ENCODE peak calls at places on chromosomes 12 and 14, in five cellular contexts. One of them, this sample, is unnamed.

GRCh38 chr14:52888839-52889838 is 61.7 kb downstream of the FERMT2 start:
- DNase-seq in kidney: no peak
- DNase-seq in HFFc6: no peak
- DNase-seq in cardiac fibroblast: no peak
- DNase-seq in lung: no peak
- DNase-seq in this sample: no peak

GRCh38 chr14:77562681-77563080 is 53.8 kb downstream of the SPTLC2 start:
- DNase-seq in kidney: no peak
- DNase-seq in HFFc6: peak
- DNase-seq in cardiac fibroblast: peak
- DNase-seq in lung: no peak
- DNase-seq in this sample: no peak

GRCh38 chr12:31226639-31227038 is 99.3 kb downstream of the SINHCAF start:
- DNase-seq in kidney: no peak
- DNase-seq in HFFc6: no peak
- DNase-seq in cardiac fibroblast: no peak
- DNase-seq in lung: no peak
- DNase-seq in this sample: no peak

GRCh38 chr12:52629251-52630103 is 11.1 kb upstream of the KRT73 start:
- DNase-seq in kidney: no peak
- DNase-seq in HFFc6: no peak
- DNase-seq in cardiac fibroblast: no peak
- DNase-seq in lung: no peak
- DNase-seq in this sample: no peak

GRCh38 chr14:89167705-89168104 is 249.3 kb downstream of the FOXN3 start:
- DNase-seq in kidney: no peak
- DNase-seq in HFFc6: no peak
- DNase-seq in cardiac fibroblast: no peak
- DNase-seq in lung: no peak
- DNase-seq in this sample: no peak

GRCh38 chr14:102826161-102826560 is 48.9 kb downstream of the TRAF3 start:
- DNase-seq in kidney: no peak
- DNase-seq in HFFc6: no peak
- DNase-seq in cardiac fibroblast: no peak
- DNase-seq in lung: no peak
- DNase-seq in this sample: no peak

GRCh38 chr14:29310210-29310609 is 543.6 kb downstream of the FOXG1 start:
- DNase-seq in kidney: no peak
- DNase-seq in HFFc6: no peak
- DNase-seq in cardiac fibroblast: no peak
- DNase-seq in lung: no peak
- DNase-seq in this sample: no peak

GRCh38 chr12:79435742-79436141 is 255.0 kb downstream of the PAWR start:
- DNase-seq in kidney: no peak
- DNase-seq in HFFc6: no peak
- DNase-seq in cardiac fibroblast: no peak
- DNase-seq in lung: no peak
- DNase-seq in this sample: no peak

GRCh38 chr12:109725321-109726105 is 11.9 kb downstream of the FAM222A start:
- DNase-seq in kidney: peak
- DNase-seq in HFFc6: no peak
- DNase-seq in cardiac fibroblast: no peak
- DNase-seq in lung: no peak
- DNase-seq in this sample: no peak

GRCh38 chr14:104349950-104350349 is 211.6 kb downstream of the KIF26A start:
- DNase-seq in kidney: no peak
- DNase-seq in HFFc6: no peak
- DNase-seq in cardiac fibroblast: no peak
- DNase-seq in lung: no peak
- DNase-seq in this sample: peak

GRCh38 chr12:34219046-34219770 is 196.9 kb downstream of the ALG10 start:
- DNase-seq in kidney: no peak
- DNase-seq in HFFc6: no peak
- DNase-seq in cardiac fibroblast: peak
- DNase-seq in lung: no peak
- DNase-seq in this sample: no peak

GRCh38 chr12:59149995-59150642 is 229.8 kb upstream of the LRIG3 start:
- DNase-seq in kidney: no peak
- DNase-seq in HFFc6: peak
- DNase-seq in cardiac fibroblast: peak
- DNase-seq in lung: no peak
- DNase-seq in this sample: no peak

GRCh38 chr12:123075591-123076171 is 75.2 kb downstream of the PITPNM2 start:
- DNase-seq in kidney: no peak
- DNase-seq in HFFc6: peak
- DNase-seq in cardiac fibroblast: no peak
- DNase-seq in lung: peak
- DNase-seq in this sample: no peak

GRCh38 chr14:61561657-61562276 is 133.5 kb upstream of the HIF1A start:
- DNase-seq in kidney: peak
- DNase-seq in HFFc6: peak
- DNase-seq in cardiac fibroblast: peak
- DNase-seq in lung: peak
- DNase-seq in this sample: no peak

GRCh38 chr12:93148412-93148811 is 219.3 kb upstream of the EEA1 start:
- DNase-seq in kidney: no peak
- DNase-seq in HFFc6: peak
- DNase-seq in cardiac fibroblast: no peak
- DNase-seq in lung: no peak
- DNase-seq in this sample: no peak

GRCh38 chr12:6851921-6852650 is at the start of gene USP5:
- DNase-seq in kidney: peak
- DNase-seq in HFFc6: peak
- DNase-seq in cardiac fibroblast: peak
- DNase-seq in lung: peak
- DNase-seq in this sample: peak

GRCh38 chr12:579450-580110 is 83.7 kb downstream of the NINJ2 start:
- DNase-seq in kidney: no peak
- DNase-seq in HFFc6: no peak
- DNase-seq in cardiac fibroblast: no peak
- DNase-seq in lung: no peak
- DNase-seq in this sample: no peak

GRCh38 chr12:96487214-96487613 is 2.2 kb upstream of the CFAP54 start:
- DNase-seq in kidney: no peak
- DNase-seq in HFFc6: peak
- DNase-seq in cardiac fibroblast: peak
- DNase-seq in lung: no peak
- DNase-seq in this sample: no peak

GRCh38 chr14:22691171-22691570 is 47.0 kb upstream of the OR6J1 start:
- DNase-seq in kidney: no peak
- DNase-seq in HFFc6: peak
- DNase-seq in cardiac fibroblast: peak
- DNase-seq in lung: no peak
- DNase-seq in this sample: no peak

GRCh38 chr14:67533754-67534085 is 630 bp downstream of the PLEKHH1 start:
- DNase-seq in kidney: no peak
- DNase-seq in HFFc6: no peak
- DNase-seq in cardiac fibroblast: no peak
- DNase-seq in lung: no peak
- DNase-seq in this sample: no peak

GRCh38 chr12:102957339-102958050 is at the start of gene ASCL1:
- DNase-seq in kidney: no peak
- DNase-seq in HFFc6: no peak
- DNase-seq in cardiac fibroblast: peak
- DNase-seq in lung: no peak
- DNase-seq in this sample: no peak

GRCh38 chr12:65532744-65533143 is 254.3 kb downstream of the MSRB3 start:
- DNase-seq in kidney: no peak
- DNase-seq in HFFc6: peak
- DNase-seq in cardiac fibroblast: no peak
- DNase-seq in lung: no peak
- DNase-seq in this sample: no peak

GRCh38 chr12:1691123-1692007 is 495 bp downstream of the ADIPOR2 start:
- DNase-seq in kidney: peak
- DNase-seq in HFFc6: no peak
- DNase-seq in cardiac fibroblast: peak
- DNase-seq in lung: peak
- DNase-seq in this sample: peak

GRCh38 chr12:95205685-95206084 is 11.6 kb downstream of the FGD6 start:
- DNase-seq in kidney: no peak
- DNase-seq in HFFc6: peak
- DNase-seq in cardiac fibroblast: peak
- DNase-seq in lung: no peak
- DNase-seq in this sample: no peak

GRCh38 chr12:65229441-65229840 is 49.0 kb upstream of the MSRB3 start:
- DNase-seq in kidney: no peak
- DNase-seq in HFFc6: peak
- DNase-seq in cardiac fibroblast: peak
- DNase-seq in lung: no peak
- DNase-seq in this sample: no peak

GRCh38 chr14:56331815-56332214 is 213.6 kb downstream of the PELI2 start:
- DNase-seq in kidney: no peak
- DNase-seq in HFFc6: no peak
- DNase-seq in cardiac fibroblast: peak
- DNase-seq in lung: no peak
- DNase-seq in this sample: no peak

GRCh38 chr14:105161314-105161713 is 7.3 kb downstream of the JAG2 start:
- DNase-seq in kidney: no peak
- DNase-seq in HFFc6: no peak
- DNase-seq in cardiac fibroblast: no peak
- DNase-seq in lung: no peak
- DNase-seq in this sample: no peak

GRCh38 chr12:2553388-2554126 is 241.2 kb upstream of the FKBP4 start:
- DNase-seq in kidney: no peak
- DNase-seq in HFFc6: no peak
- DNase-seq in cardiac fibroblast: no peak
- DNase-seq in lung: no peak
- DNase-seq in this sample: no peak

GRCh38 chr12:22283006-22283506 is 51.5 kb downstream of the ST8SIA1 start:
- DNase-seq in kidney: no peak
- DNase-seq in HFFc6: peak
- DNase-seq in cardiac fibroblast: peak
- DNase-seq in lung: no peak
- DNase-seq in this sample: no peak

GRCh38 chr14:92527724-92528123 is 14.1 kb downstream of the RIN3 start:
- DNase-seq in kidney: no peak
- DNase-seq in HFFc6: no peak
- DNase-seq in cardiac fibroblast: no peak
- DNase-seq in lung: no peak
- DNase-seq in this sample: no peak

GRCh38 chr12:108699955-108700563 is 31.3 kb downstream of the CORO1C start:
- DNase-seq in kidney: no peak
- DNase-seq in HFFc6: no peak
- DNase-seq in cardiac fibroblast: peak
- DNase-seq in lung: no peak
- DNase-seq in this sample: no peak

GRCh38 chr12:22190-22529 is 44.4 kb upstream of the IQSEC3 start:
- DNase-seq in kidney: no peak
- DNase-seq in HFFc6: no peak
- DNase-seq in cardiac fibroblast: no peak
- DNase-seq in lung: no peak
- DNase-seq in this sample: no peak

GRCh38 chr12:4282892-4283511 is 9.4 kb downstream of the CCND2 start:
- DNase-seq in kidney: no peak
- DNase-seq in HFFc6: no peak
- DNase-seq in cardiac fibroblast: no peak
- DNase-seq in lung: no peak
- DNase-seq in this sample: no peak
- TF ChIP-seq CTCF in kidney: no peak
- TF ChIP-seq CTCF in HFFc6: peak
- TF ChIP-seq CTCF in cardiac fibroblast: no peak
- TF ChIP-seq CTCF in lung: no peak
- TF ChIP-seq CTCF in this sample: no peak

GRCh38 chr12:131642771-131643170 is 68.1 kb upstream of the SFSWAP start:
- DNase-seq in kidney: no peak
- DNase-seq in HFFc6: no peak
- DNase-seq in cardiac fibroblast: no peak
- DNase-seq in lung: no peak
- DNase-seq in this sample: no peak
- TF ChIP-seq CTCF in kidney: no peak
- TF ChIP-seq CTCF in HFFc6: no peak
- TF ChIP-seq CTCF in cardiac fibroblast: no peak
- TF ChIP-seq CTCF in lung: no peak
- TF ChIP-seq CTCF in this sample: no peak

DNA sequence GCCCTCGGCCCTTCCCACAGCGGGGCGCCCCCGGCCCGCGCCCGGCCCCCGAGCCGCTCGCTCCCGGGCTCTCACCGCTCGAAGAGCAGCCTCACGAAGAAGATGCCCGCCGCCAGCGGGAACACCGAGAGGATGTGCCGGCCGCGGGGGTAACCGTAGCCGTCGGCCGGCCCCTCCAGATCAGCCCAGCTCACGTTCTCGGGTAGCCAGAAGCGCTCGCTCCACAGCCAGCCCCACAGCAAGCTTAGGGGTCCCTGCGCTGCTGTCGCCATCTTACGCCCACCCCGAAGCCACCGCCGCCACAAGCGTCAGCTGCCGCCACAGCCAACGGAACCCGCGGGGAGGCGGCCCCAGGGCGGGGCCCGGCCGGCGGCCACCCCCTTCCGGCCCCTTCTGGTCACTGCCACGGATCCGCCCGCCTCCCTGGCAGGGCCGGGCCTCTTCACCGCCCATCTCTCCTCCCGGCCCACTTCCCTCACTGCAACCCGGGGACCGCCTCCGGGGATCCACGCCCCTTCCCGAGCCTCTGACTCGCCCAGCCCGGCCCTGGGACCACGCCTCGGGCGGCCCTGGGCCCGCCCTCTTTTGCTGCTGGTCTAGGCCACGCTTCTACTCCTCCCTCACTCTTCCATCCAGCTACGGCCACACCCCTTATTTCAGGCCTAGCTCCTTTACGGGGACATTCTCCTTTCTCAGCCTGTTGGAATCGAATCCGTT is at the start of gene CERS5:
- DNase-seq in kidney: peak
- DNase-seq in HFFc6: peak
- DNase-seq in cardiac fibroblast: peak
- DNase-seq in lung: peak
- DNase-seq in this sample: peak
- TF ChIP-seq CTCF in kidney: peak
- TF ChIP-seq CTCF in HFFc6: peak
- TF ChIP-seq CTCF in cardiac fibroblast: no peak
- TF ChIP-seq CTCF in lung: peak
- TF ChIP-seq CTCF in this sample: no peak

DNA sequence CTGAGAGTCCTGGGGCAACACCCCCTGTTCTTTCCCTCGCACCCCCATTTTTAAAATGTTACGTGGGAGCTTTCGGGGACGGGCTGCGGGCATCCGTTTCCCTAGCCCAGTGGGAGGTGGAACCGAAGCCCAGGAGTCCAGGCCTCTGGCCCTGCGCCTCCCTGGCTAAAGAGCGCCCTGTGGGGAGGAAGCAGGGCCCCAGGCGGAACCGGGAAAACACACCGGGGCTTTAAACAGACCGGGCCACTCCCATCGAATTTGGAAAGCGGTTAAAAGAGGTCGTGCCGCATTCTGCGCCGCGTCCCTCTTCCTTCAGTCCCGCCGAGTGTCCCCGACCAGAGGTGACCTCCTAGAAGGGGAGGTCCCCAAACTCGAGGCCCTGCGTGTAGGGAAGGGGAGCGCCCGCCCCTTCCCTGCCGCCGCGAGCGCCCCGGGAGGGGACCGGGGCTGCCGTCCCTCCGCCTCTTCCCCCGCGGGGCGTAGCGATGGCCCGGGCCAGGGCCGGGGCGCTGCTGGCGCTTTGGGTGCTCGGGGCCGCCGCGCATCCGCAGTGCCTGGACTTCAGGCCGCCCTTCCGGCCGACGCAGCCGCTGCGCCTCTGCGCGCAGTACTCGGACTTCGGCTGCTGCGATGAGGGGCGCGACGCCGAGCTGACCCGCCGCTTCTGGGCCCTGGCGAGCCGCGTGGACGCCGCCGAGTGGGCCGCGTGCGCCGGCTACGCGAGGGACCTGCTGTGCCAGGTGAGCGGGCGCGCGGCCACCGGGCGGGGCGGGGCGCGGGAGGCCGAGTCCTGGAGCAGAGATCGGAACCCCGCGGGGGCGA is at the start of gene HHIPL1:
- DNase-seq in kidney: no peak
- DNase-seq in HFFc6: no peak
- DNase-seq in cardiac fibroblast: peak
- DNase-seq in lung: no peak
- DNase-seq in this sample: no peak
- TF ChIP-seq CTCF in kidney: no peak
- TF ChIP-seq CTCF in HFFc6: peak
- TF ChIP-seq CTCF in cardiac fibroblast: no peak
- TF ChIP-seq CTCF in lung: no peak
- TF ChIP-seq CTCF in this sample: no peak

This sample was measured in CD14-positive monocyte.